ENCODE peak calls at places on chromosomes 6 and 20, in ten cellular contexts. Y is activated CD8-positive, alpha-beta memory T cell treated with anti-CD3 and anti-CD28 coated beads, Interleukin-2, amount 50 U/mL, for 4 hours; L is dermis blood vessel endothelial cell; J is HEK293T; M is islet precursor cell; B is NCI-H1105; F is ELF-1; O is T-helper 2 cell; U is activated naive CD4-positive, alpha-beta T cell; S is GM13977. Q is an unnamed sample.

GRCh38 chr6:43093361-43094289 is 17.5 kb downstream of the PTK7 start:
- DNase-seq in U (no peak), B (no peak), L (peak), M (peak), J (no peak), F (peak), O (peak), Y (no peak), S (no peak), Q (peak)

GRCh38 chr6:145569140-145569539 is 166.2 kb downstream of the EPM2A start:
- DNase-seq in S (no peak), O (no peak), B (no peak), U (no peak), J (no peak), Y (no peak), L (no peak), M (no peak), F (no peak), Q (no peak)

GRCh38 chr6:119158057-119158848 is 79.8 kb upstream of the FAM184A start:
- DNase-seq in Y (no peak), F (no peak), L (no peak), M (no peak), U (no peak), S (no peak), O (no peak), B (no peak), J (no peak), Q (no peak)

GRCh38 chr6:17280552-17281090 is 540 bp upstream of the RBM24 start:
- DNase-seq in L (peak), J (no peak), Y (no peak), M (peak), O (peak), F (peak), B (no peak), S (no peak), U (no peak), Q (peak)

GRCh38 chr6:43953256-43953655 is 174.0 kb downstream of the MRPL14 start:
- DNase-seq in O (no peak), B (no peak), L (no peak), S (no peak), M (no peak), Y (no peak), U (no peak), J (no peak), F (no peak), Q (no peak)

GRCh38 chr6:159977242-159978214 is 8.6 kb downstream of the IGF2R start:
- DNase-seq in B (no peak), F (peak), O (no peak), M (no peak), Y (no peak), S (no peak), L (no peak), J (no peak), U (no peak), Q (peak)

GRCh38 chr20:54429364-54429763 is 46.0 kb upstream of the DOK5 start:
- DNase-seq in L (no peak), O (no peak), F (no peak), B (no peak), U (no peak), M (no peak), J (no peak), Y (no peak), S (no peak), Q (no peak)

GRCh38 chr6:167401525-167402194 is 76.8 kb downstream of the TTLL2 start:
- DNase-seq in B (peak), M (peak), L (peak), F (peak), J (no peak), Y (no peak), U (no peak), S (no peak), O (no peak), Q (peak)

GRCh38 chr6:31128093-31128676 is 7.9 kb upstream of the CDSN start:
- DNase-seq in O (peak), B (peak), F (peak), U (peak), Y (peak), L (peak), M (peak), J (peak), S (peak), Q (peak)

GRCh38 chr6:155314773-155315515 is 660 bp upstream of the TFB1M start:
- DNase-seq in J (peak), B (peak), F (no peak), S (peak), Y (peak), L (peak), O (peak), M (no peak), U (no peak), Q (no peak)

GRCh38 chr20:45918182-45918737 is 6.3 kb upstream of the PLTP start:
- DNase-seq in L (no peak), O (no peak), F (no peak), S (no peak), J (no peak), U (no peak), Y (no peak), M (no peak), B (no peak), Q (peak)

GRCh38 chr6:44043479-44044153 is 83.6 kb downstream of the MRPL14 start:
- DNase-seq in U (no peak), L (no peak), F (peak), M (peak), S (no peak), O (no peak), Y (no peak), J (no peak), B (no peak), Q (peak)

GRCh38 chr6:127026247-127026646 is 92.2 kb upstream of the RSPO3 start:
- DNase-seq in Y (no peak), L (peak), U (no peak), M (no peak), B (no peak), S (no peak), J (no peak), O (no peak), F (no peak), Q (no peak)

GRCh38 chr6:105879902-105880547 is 206.1 kb upstream of the PRDM1 start:
- DNase-seq in B (no peak), L (no peak), U (no peak), O (peak), M (no peak), Y (peak), J (no peak), S (no peak), F (no peak), Q (peak)

GRCh38 chr6:53956068-53956711 is 155.1 kb upstream of the MLIP start:
- DNase-seq in U (no peak), S (peak), B (peak), Y (no peak), O (peak), J (peak), F (peak), M (peak), L (peak), Q (peak)

GRCh38 chr6:141301779-141302178 is 830.9 kb upstream of the GJE1 start:
- DNase-seq in S (no peak), B (no peak), O (no peak), F (no peak), J (no peak), L (no peak), Y (no peak), M (no peak), U (no peak), Q (no peak)

GRCh38 chr6:101502818-101503217 is 109.3 kb downstream of the GRIK2 start:
- DNase-seq in B (no peak), L (no peak), O (no peak), Y (no peak), F (no peak), M (no peak), J (no peak), S (no peak), U (no peak), Q (no peak)

GRCh38 chr6:50826037-50826761 is 7.5 kb downstream of the TFAP2B start:
- DNase-seq in J (no peak), M (no peak), B (no peak), O (no peak), F (no peak), Y (no peak), S (no peak), U (no peak), L (no peak), Q (no peak)

GRCh38 chr6:10585232-10585887 is 64.2 kb downstream of the GCNT2 start:
- DNase-seq in F (peak), O (no peak), Y (no peak), U (no peak), J (no peak), S (no peak), L (no peak), B (no peak), M (peak), Q (peak)

GRCh38 chr6:41939848-41940758 is 1.5 kb downstream of the CCND3 start:
- DNase-seq in B (no peak), U (no peak), O (peak), F (peak), L (no peak), S (no peak), J (no peak), M (peak), Y (peak), Q (peak)

GRCh38 chr20:40532103-40532502 is 156.9 kb downstream of the MAFB start:
- DNase-seq in Y (no peak), B (no peak), F (peak), U (no peak), O (peak), M (no peak), J (peak), L (peak), S (no peak), Q (no peak)

GRCh38 chr6:80550748-80551147 is 444.3 kb downstream of the BCKDHB start:
- DNase-seq in J (no peak), O (no peak), U (no peak), S (no peak), F (peak), B (no peak), M (no peak), L (no peak), Y (no peak), Q (no peak)

GRCh38 chr6:141658721-141659120 is 474.0 kb upstream of the GJE1 start:
- DNase-seq in M (no peak), J (no peak), L (no peak), F (no peak), S (no peak), O (no peak), U (no peak), B (no peak), Y (no peak), Q (no peak)

GRCh38 chr6:34986845-34987246 is 97.8 kb downstream of the ANKS1A start:
- DNase-seq in O (peak), B (peak), L (peak), U (no peak), M (peak), F (peak), S (peak), Y (peak), J (peak), Q (peak)

GRCh38 chr6:10421508-10422281 is 6.8 kb upstream of the TFAP2A start:
- DNase-seq in Y (no peak), F (peak), L (no peak), B (no peak), U (no peak), O (no peak), M (peak), S (no peak), J (no peak), Q (peak)

Q was measured in left kidney.